ENCODE peak calls at places on chromosomes 6 and 20, in eight cellular contexts. One of them, this sample, is unnamed.

GRCh38 chr6:168410554-168411011 is 30.4 kb upstream of the SMOC2 start:
- DNase-seq in retina: no peak
- DNase-seq in activated B cell treated with CpG ODN at 0.5 μM for 24 hours: no peak
- DNase-seq in C1 segment of cervical spinal cord: no peak
- DNase-seq in activated gamma-delta T cell treated with Interleukin-2 at 50 U/mL for 16 hours: no peak
- DNase-seq in H4: no peak
- DNase-seq in skeletal muscle cell: no peak
- DNase-seq in neural progenitor cell: no peak
- DNase-seq in this sample: no peak

GRCh38 chr20:15643713-15644112 is 929.5 kb downstream of the KIF16B start:
- DNase-seq in retina: no peak
- DNase-seq in activated B cell treated with CpG ODN at 0.5 μM for 24 hours: no peak
- DNase-seq in C1 segment of cervical spinal cord: no peak
- DNase-seq in activated gamma-delta T cell treated with Interleukin-2 at 50 U/mL for 16 hours: no peak
- DNase-seq in H4: no peak
- DNase-seq in skeletal muscle cell: no peak
- DNase-seq in neural progenitor cell: no peak
- DNase-seq in this sample: peak; percentile 51

GRCh38 chr6:111992851-111993250 is 61.1 kb upstream of the CCN6 start:
- DNase-seq in retina: no peak
- DNase-seq in activated B cell treated with CpG ODN at 0.5 μM for 24 hours: no peak
- DNase-seq in C1 segment of cervical spinal cord: no peak
- DNase-seq in activated gamma-delta T cell treated with Interleukin-2 at 50 U/mL for 16 hours: peak; percentile 52
- DNase-seq in H4: no peak
- DNase-seq in skeletal muscle cell: no peak
- DNase-seq in neural progenitor cell: no peak
- DNase-seq in this sample: peak; percentile 60

GRCh38 chr6:121653624-121654008 is 218.2 kb downstream of the GJA1 start:
- DNase-seq in retina: no peak
- DNase-seq in activated B cell treated with CpG ODN at 0.5 μM for 24 hours: no peak
- DNase-seq in C1 segment of cervical spinal cord: no peak
- DNase-seq in activated gamma-delta T cell treated with Interleukin-2 at 50 U/mL for 16 hours: no peak
- DNase-seq in H4: no peak
- DNase-seq in skeletal muscle cell: no peak
- DNase-seq in neural progenitor cell: no peak
- DNase-seq in this sample: no peak

GRCh38 chr6:90442366-90442765 is 144.5 kb downstream of the MAP3K7 start:
- DNase-seq in retina: no peak
- DNase-seq in activated B cell treated with CpG ODN at 0.5 μM for 24 hours: no peak
- DNase-seq in C1 segment of cervical spinal cord: no peak
- DNase-seq in activated gamma-delta T cell treated with Interleukin-2 at 50 U/mL for 16 hours: no peak
- DNase-seq in H4: no peak
- DNase-seq in skeletal muscle cell: no peak
- DNase-seq in neural progenitor cell: peak; percentile 15
- DNase-seq in this sample: no peak

GRCh38 chr20:1377984-1378742 is 14.7 kb downstream of the FKBP1A start:
- DNase-seq in retina: no peak
- DNase-seq in activated B cell treated with CpG ODN at 0.5 μM for 24 hours: no peak
- DNase-seq in C1 segment of cervical spinal cord: no peak
- DNase-seq in activated gamma-delta T cell treated with Interleukin-2 at 50 U/mL for 16 hours: no peak
- DNase-seq in H4: peak; percentile 38
- DNase-seq in skeletal muscle cell: no peak
- DNase-seq in neural progenitor cell: no peak
- DNase-seq in this sample: peak; percentile 96

GRCh38 chr6:142478117-142478516 is 176.3 kb downstream of the ADGRG6 start:
- DNase-seq in retina: no peak
- DNase-seq in activated B cell treated with CpG ODN at 0.5 μM for 24 hours: no peak
- DNase-seq in C1 segment of cervical spinal cord: no peak
- DNase-seq in activated gamma-delta T cell treated with Interleukin-2 at 50 U/mL for 16 hours: no peak
- DNase-seq in H4: peak; percentile 59
- DNase-seq in skeletal muscle cell: no peak
- DNase-seq in neural progenitor cell: no peak
- DNase-seq in this sample: peak; percentile 40

GRCh38 chr20:34299925-34300806 is 3.0 kb downstream of the AHCY start:
- DNase-seq in retina: no peak
- DNase-seq in activated B cell treated with CpG ODN at 0.5 μM for 24 hours: no peak
- DNase-seq in C1 segment of cervical spinal cord: no peak
- DNase-seq in activated gamma-delta T cell treated with Interleukin-2 at 50 U/mL for 16 hours: no peak
- DNase-seq in H4: peak; percentile 54
- DNase-seq in skeletal muscle cell: no peak
- DNase-seq in neural progenitor cell: no peak
- DNase-seq in this sample: peak; percentile 35

GRCh38 chr6:6751615-6752014 is 163.1 kb downstream of the LY86 start:
- DNase-seq in retina: no peak
- DNase-seq in activated B cell treated with CpG ODN at 0.5 μM for 24 hours: no peak
- DNase-seq in C1 segment of cervical spinal cord: no peak
- DNase-seq in activated gamma-delta T cell treated with Interleukin-2 at 50 U/mL for 16 hours: no peak
- DNase-seq in H4: no peak
- DNase-seq in skeletal muscle cell: no peak
- DNase-seq in neural progenitor cell: no peak
- DNase-seq in this sample: no peak

GRCh38 chr6:33118525-33119123 is 42.8 kb downstream of the HLA-DPB1 start:
- DNase-seq in retina: peak; percentile 28
- DNase-seq in activated B cell treated with CpG ODN at 0.5 μM for 24 hours: no peak
- DNase-seq in C1 segment of cervical spinal cord: peak; percentile 54
- DNase-seq in activated gamma-delta T cell treated with Interleukin-2 at 50 U/mL for 16 hours: no peak
- DNase-seq in H4: peak; percentile 49
- DNase-seq in skeletal muscle cell: peak; percentile 7
- DNase-seq in neural progenitor cell: peak; percentile 57
- DNase-seq in this sample: peak; percentile 77

GRCh38 chr6:52635049-52635577 is 35.8 kb upstream of the TMEM14A start:
- DNase-seq in retina: no peak
- DNase-seq in activated B cell treated with CpG ODN at 0.5 μM for 24 hours: no peak
- DNase-seq in C1 segment of cervical spinal cord: no peak
- DNase-seq in activated gamma-delta T cell treated with Interleukin-2 at 50 U/mL for 16 hours: no peak
- DNase-seq in H4: no peak
- DNase-seq in skeletal muscle cell: no peak
- DNase-seq in neural progenitor cell: no peak
- DNase-seq in this sample: no peak

GRCh38 chr6:77034161-77034560 is 429.1 kb downstream of the HTR1B start:
- DNase-seq in retina: no peak
- DNase-seq in activated B cell treated with CpG ODN at 0.5 μM for 24 hours: no peak
- DNase-seq in C1 segment of cervical spinal cord: no peak
- DNase-seq in activated gamma-delta T cell treated with Interleukin-2 at 50 U/mL for 16 hours: no peak
- DNase-seq in H4: peak; percentile 84
- DNase-seq in skeletal muscle cell: peak; percentile 82
- DNase-seq in neural progenitor cell: peak; percentile 39
- DNase-seq in this sample: no peak

GRCh38 chr20:1301031-1301529 is 27.9 kb downstream of the SDCBP2 start:
- DNase-seq in retina: no peak
- DNase-seq in activated B cell treated with CpG ODN at 0.5 μM for 24 hours: no peak
- DNase-seq in C1 segment of cervical spinal cord: no peak
- DNase-seq in activated gamma-delta T cell treated with Interleukin-2 at 50 U/mL for 16 hours: peak; percentile 46
- DNase-seq in H4: peak; percentile 49
- DNase-seq in skeletal muscle cell: no peak
- DNase-seq in neural progenitor cell: peak; percentile 43
- DNase-seq in this sample: peak; percentile 74

GRCh38 chr6:46078294-46078693 is 51.5 kb upstream of the ENPP4 start:
- DNase-seq in retina: no peak
- DNase-seq in activated B cell treated with CpG ODN at 0.5 μM for 24 hours: no peak
- DNase-seq in C1 segment of cervical spinal cord: no peak
- DNase-seq in activated gamma-delta T cell treated with Interleukin-2 at 50 U/mL for 16 hours: no peak
- DNase-seq in H4: no peak
- DNase-seq in skeletal muscle cell: no peak
- DNase-seq in neural progenitor cell: no peak
- DNase-seq in this sample: no peak

GRCh38 chr6:136031982-136032381 is 180.5 kb downstream of the PDE7B start:
- DNase-seq in retina: no peak
- DNase-seq in activated B cell treated with CpG ODN at 0.5 μM for 24 hours: no peak
- DNase-seq in C1 segment of cervical spinal cord: no peak
- DNase-seq in activated gamma-delta T cell treated with Interleukin-2 at 50 U/mL for 16 hours: no peak
- DNase-seq in H4: no peak
- DNase-seq in skeletal muscle cell: no peak
- DNase-seq in neural progenitor cell: no peak
- DNase-seq in this sample: peak; percentile 44

GRCh38 chr20:1816384-1817381 is 78.5 kb upstream of the SIRPA start:
- DNase-seq in retina: no peak
- DNase-seq in activated B cell treated with CpG ODN at 0.5 μM for 24 hours: no peak
- DNase-seq in C1 segment of cervical spinal cord: peak; percentile 78
- DNase-seq in activated gamma-delta T cell treated with Interleukin-2 at 50 U/mL for 16 hours: peak; percentile 23
- DNase-seq in H4: no peak
- DNase-seq in skeletal muscle cell: peak; percentile 69
- DNase-seq in neural progenitor cell: peak; percentile 51
- DNase-seq in this sample: peak; percentile 95

GRCh38 chr6:3887150-3887700 is 38.1 kb downstream of the FAM50B start:
- DNase-seq in retina: no peak
- DNase-seq in activated B cell treated with CpG ODN at 0.5 μM for 24 hours: no peak
- DNase-seq in C1 segment of cervical spinal cord: no peak
- DNase-seq in activated gamma-delta T cell treated with Interleukin-2 at 50 U/mL for 16 hours: no peak
- DNase-seq in H4: no peak
- DNase-seq in skeletal muscle cell: no peak
- DNase-seq in neural progenitor cell: no peak
- DNase-seq in this sample: peak; percentile 36

GRCh38 chr20:63475209-63475608 is 2.8 kb upstream of the KCNQ2 start:
- DNase-seq in retina: peak; percentile 75
- DNase-seq in activated B cell treated with CpG ODN at 0.5 μM for 24 hours: no peak
- DNase-seq in C1 segment of cervical spinal cord: no peak
- DNase-seq in activated gamma-delta T cell treated with Interleukin-2 at 50 U/mL for 16 hours: no peak
- DNase-seq in H4: no peak
- DNase-seq in skeletal muscle cell: no peak
- DNase-seq in neural progenitor cell: peak; percentile 85
- DNase-seq in this sample: no peak

GRCh38 chr6:56802570-56802969 is 152.3 kb upstream of the BEND6 start:
- DNase-seq in retina: no peak
- DNase-seq in activated B cell treated with CpG ODN at 0.5 μM for 24 hours: no peak
- DNase-seq in C1 segment of cervical spinal cord: no peak
- DNase-seq in activated gamma-delta T cell treated with Interleukin-2 at 50 U/mL for 16 hours: no peak
- DNase-seq in H4: peak; percentile 76
- DNase-seq in skeletal muscle cell: peak; percentile 35
- DNase-seq in neural progenitor cell: no peak
- DNase-seq in this sample: peak; percentile 68

GRCh38 chr6:88168362-88168761 is 2.2 kb upstream of the CNR1 start:
- DNase-seq in retina: no peak
- DNase-seq in activated B cell treated with CpG ODN at 0.5 μM for 24 hours: no peak
- DNase-seq in C1 segment of cervical spinal cord: no peak
- DNase-seq in activated gamma-delta T cell treated with Interleukin-2 at 50 U/mL for 16 hours: no peak
- DNase-seq in H4: no peak
- DNase-seq in skeletal muscle cell: no peak
- DNase-seq in neural progenitor cell: no peak
- DNase-seq in this sample: no peak

GRCh38 chr20:4613718-4614620 is 107.7 kb upstream of the PRND start:
- DNase-seq in retina: no peak
- DNase-seq in activated B cell treated with CpG ODN at 0.5 μM for 24 hours: peak; percentile 23
- DNase-seq in C1 segment of cervical spinal cord: peak; percentile 78
- DNase-seq in activated gamma-delta T cell treated with Interleukin-2 at 50 U/mL for 16 hours: peak; percentile 73
- DNase-seq in H4: peak; percentile 60
- DNase-seq in skeletal muscle cell: no peak
- DNase-seq in neural progenitor cell: peak; percentile 61
- DNase-seq in this sample: peak; percentile 79

GRCh38 chr20:25573288-25574251 is 11.8 kb downstream of the NINL start:
- DNase-seq in retina: no peak
- DNase-seq in activated B cell treated with CpG ODN at 0.5 μM for 24 hours: no peak
- DNase-seq in C1 segment of cervical spinal cord: no peak
- DNase-seq in activated gamma-delta T cell treated with Interleukin-2 at 50 U/mL for 16 hours: no peak
- DNase-seq in H4: no peak
- DNase-seq in skeletal muscle cell: peak; percentile 31
- DNase-seq in neural progenitor cell: no peak
- DNase-seq in this sample: no peak

GRCh38 chr20:9200196-9200595 is 131.3 kb downstream of the PLCB4 start:
- DNase-seq in retina: no peak
- DNase-seq in activated B cell treated with CpG ODN at 0.5 μM for 24 hours: no peak
- DNase-seq in C1 segment of cervical spinal cord: no peak
- DNase-seq in activated gamma-delta T cell treated with Interleukin-2 at 50 U/mL for 16 hours: no peak
- DNase-seq in H4: no peak
- DNase-seq in skeletal muscle cell: peak; percentile 60
- DNase-seq in neural progenitor cell: no peak
- DNase-seq in this sample: no peak